ENCODE peak calls at places on chromosomes 4 and X, in seven cellular contexts. D is activated T-cell treated with anti-CD3 and anti-CD28 coated beads for 4 hours; C is stimulated activated CD4-positive, alpha-beta T cell treated with anti-CD3 and anti-CD28 coated beads, Interleukin-15, amount 100 ng/mL, for 1 hour; Q is cardiac muscle cell; Y is stimulated activated naive CD8-positive, alpha-beta T cell treated with anti-CD3 and anti-CD28 coated beads, Interleukin-15, Interleukin-2, amounts not matched to agents 100 U/mL and 50 U/mL, for 24 hours; R is iris pigment epithelial cell; B is activated CD4-positive, alpha-beta T cell treated with anti-CD3 and anti-CD28 coated beads, Interleukin-2, amount 50 U/mL, for 48 hours. F is an unnamed sample.

GRCh38 chrX:134512566-134512965 is 52.6 kb downstream of the HPRT1 start:
- DNase-seq in D (no peak), C (no peak), Q (no peak), Y (no peak), R (peak), B (no peak), F (no peak)

GRCh38 chr4:54226399-54227260 is 2.5 kb upstream of the PDGFRA start:
- DNase-seq in D (no peak), C (no peak), Q (peak), Y (peak), R (peak), B (no peak), F (no peak)

GRCh38 chr4:80125252-80126177 is 52.5 kb upstream of the ANTXR2 start:
- DNase-seq in D (peak), C (no peak), Q (peak), Y (peak), R (peak), B (no peak), F (no peak)

GRCh38 chr4:3237711-3238560 is 11.0 kb upstream of the MSANTD1 start:
- DNase-seq in D (no peak), C (no peak), Q (no peak), Y (no peak), R (no peak), B (no peak), F (no peak)

GRCh38 chr4:126762651-126763247 is 870.0 kb upstream of the INTU start:
- DNase-seq in D (no peak), C (no peak), Q (no peak), Y (no peak), R (peak), B (no peak), F (no peak)

GRCh38 chr4:159035570-159035969 is 67.3 kb upstream of the RAPGEF2 start:
- DNase-seq in D (no peak), C (no peak), Q (no peak), Y (no peak), R (no peak), B (no peak), F (no peak)

GRCh38 chr4:79848329-79848728 is 224.7 kb downstream of the ANTXR2 start:
- DNase-seq in D (no peak), C (no peak), Q (no peak), Y (no peak), R (no peak), B (no peak), F (no peak)

GRCh38 chr4:167475951-167476350 is 241.7 kb upstream of the SPOCK3 start:
- DNase-seq in D (no peak), C (no peak), Q (no peak), Y (no peak), R (no peak), B (no peak), F (no peak)

GRCh38 chr4:78032446-78032845 is 24.7 kb upstream of the FRAS1 start:
- DNase-seq in D (no peak), C (no peak), Q (no peak), Y (no peak), R (no peak), B (no peak), F (no peak)

GRCh38 chr4:14264437-14264836 is 636.9 kb upstream of the BOD1L1 start:
- DNase-seq in D (no peak), C (no peak), Q (no peak), Y (no peak), R (no peak), B (no peak), F (no peak)